ENCODE peak calls at places on chromosomes 13 and 19, in ten cellular contexts. K, J, E, Z, Q, W, D, G, C and H are unnamed samples.

GRCh38 chr19:37079238-37079637 is 1.0 kb downstream of the ZNF420 start:
- DNase-seq in J (no peak), W (no peak), E (no peak), Z (no peak), D (no peak), C (no peak), Q (no peak), G (no peak), K (no peak), H (no peak)

GRCh38 chr13:111317571-111318360 is 2.7 kb upstream of the TEX29 start:
- DNase-seq in Z (no peak), W (no peak), C (no peak), Q (no peak), K (no peak), J (no peak), G (no peak), D (no peak), E (no peak), H (no peak)

GRCh38 chr19:10259162-10259905 is 7.3 kb downstream of the MRPL4 start:
- DNase-seq in C (peak), J (peak), D (peak), G (peak), Q (peak), Z (peak), K (peak), E (peak), W (peak), H (peak)

GRCh38 chr13:73952683-73953082 is 181.5 kb downstream of the KLF12 start:
- DNase-seq in D (peak), Q (no peak), Z (no peak), C (no peak), E (no peak), J (no peak), G (no peak), W (no peak), K (no peak), H (no peak)

GRCh38 chr19:32357720-32358119 is 12.3 kb downstream of the ZNF507 start:
- DNase-seq in Q (no peak), C (no peak), D (no peak), W (no peak), Z (no peak), K (no peak), E (no peak), J (no peak), G (no peak), H (no peak)

GRCh38 chr19:32387701-32388392 is 17.7 kb upstream of the DPY19L3 start:
- DNase-seq in D (peak), W (no peak), Z (no peak), J (no peak), Q (no peak), E (no peak), C (peak), G (no peak), K (peak), H (no peak)

GRCh38 chr19:3423183-3423829 is 56.9 kb downstream of the NFIC start:
- DNase-seq in E (no peak), G (no peak), K (no peak), Q (no peak), Z (no peak), C (no peak), J (no peak), D (no peak), W (no peak), H (no peak)

GRCh38 chr19:18776736-18777135 is 14.4 kb downstream of the COMP start:
- DNase-seq in W (no peak), E (no peak), J (no peak), Q (no peak), C (peak), D (peak), K (no peak), Z (no peak), G (no peak), H (no peak)

GRCh38 chr19:38389957-38390924 is 1.7 kb downstream of the SPRED3 start:
- DNase-seq in C (no peak), Z (no peak), K (no peak), G (no peak), Q (no peak), W (no peak), J (no peak), D (no peak), E (no peak), H (no peak)

GRCh38 chr19:55614711-55615552 is 9.4 kb downstream of the ZNF784 start:
- DNase-seq in G (no peak), K (no peak), J (no peak), W (no peak), C (no peak), Q (no peak), E (no peak), Z (no peak), D (no peak), H (no peak)

GRCh38 chr13:40059540-40060232 is 404.2 kb downstream of the COG6 start:
- DNase-seq in K (no peak), C (peak), D (no peak), J (no peak), Q (no peak), Z (no peak), W (no peak), G (no peak), E (no peak), H (no peak)

GRCh38 chr19:37855098-37855497 is 51.3 kb downstream of the WDR87 start:
- DNase-seq in C (no peak), Q (no peak), G (peak), D (no peak), J (no peak), K (no peak), E (no peak), W (no peak), Z (no peak), H (peak)

GRCh38 chr13:46079770-46080169 is 25.1 kb downstream of the CPB2 start:
- DNase-seq in E (no peak), C (no peak), D (no peak), Q (no peak), J (no peak), G (no peak), Z (no peak), K (no peak), W (no peak), H (no peak)

GRCh38 chr19:1794424-1795185 is 17.5 kb downstream of the ATP8B3 start:
- DNase-seq in C (no peak), D (no peak), G (no peak), Q (no peak), J (no peak), K (no peak), W (no peak), Z (no peak), E (no peak), H (no peak)

GRCh38 chr19:33818426-33818825 is 21.8 kb downstream of the KCTD15 start:
- DNase-seq in Q (no peak), Z (no peak), D (no peak), J (no peak), G (no peak), C (no peak), E (no peak), K (no peak), W (peak), H (no peak)

GRCh38 chr19:3483226-3483628 is at the start of gene SMIM44:
- DNase-seq in J (no peak), E (no peak), K (peak), Q (no peak), W (no peak), G (no peak), D (no peak), Z (no peak), C (no peak), H (no peak)

GRCh38 chr19:48203227-48203793 is 32.8 kb downstream of the ZSWIM9 start:
- DNase-seq in G (no peak), Z (no peak), K (no peak), D (no peak), Q (no peak), J (no peak), C (no peak), W (no peak), E (no peak), H (no peak)

GRCh38 chr19:56297010-56297409 is 17.6 kb downstream of the ZSCAN5A start:
- DNase-seq in K (no peak), Z (no peak), G (no peak), C (no peak), W (no peak), Q (no peak), D (no peak), E (no peak), J (no peak), H (no peak)

GRCh38 chr19:2215281-2215751 is 20.8 kb downstream of the PLEKHJ1 start:
- DNase-seq in C (no peak), Z (no peak), K (no peak), D (no peak), G (no peak), J (no peak), E (no peak), Q (no peak), W (no peak), H (no peak)

GRCh38 chr13:99353836-99354235 is 46.6 kb upstream of the GPR183 start:
- DNase-seq in K (no peak), Z (no peak), C (no peak), E (no peak), W (no peak), D (peak), J (no peak), G (no peak), Q (no peak), H (no peak)

GRCh38 chr13:109704771-109705628 is 81.4 kb downstream of the IRS2 start:
- DNase-seq in E (no peak), G (no peak), Q (peak), K (peak), J (no peak), Z (peak), W (peak), D (no peak), C (peak), H (no peak)

GRCh38 chr13:114072421-114072820 is 60.0 kb downstream of the RASA3 start:
- DNase-seq in E (no peak), D (no peak), C (no peak), W (peak), K (no peak), J (no peak), Z (no peak), G (no peak), Q (no peak), H (no peak)

GRCh38 chr13:45215392-45216077 is 14.7 kb upstream of the KCTD4 start:
- DNase-seq in C (no peak), Z (no peak), K (no peak), G (no peak), J (no peak), Q (no peak), E (no peak), D (peak), W (no peak), H (no peak)

GRCh38 chr19:19670070-19670551 is 1.5 kb downstream of the ZNF101 start:
- DNase-seq in D (peak), E (no peak), W (no peak), G (no peak), K (no peak), C (no peak), J (no peak), Z (no peak), Q (no peak), H (no peak)

GRCh38 chr19:38551450-38551813 is 66.3 kb downstream of the MAP4K1 start:
- DNase-seq in G (no peak), Z (no peak), C (no peak), K (no peak), J (no peak), Q (no peak), W (no peak), D (no peak), E (no peak), H (no peak)

GRCh38 chr13:74187564-74187963 is 53.4 kb upstream of the KLF12 start:
- DNase-seq in C (peak), K (no peak), Q (no peak), J (no peak), Z (no peak), G (no peak), W (no peak), D (peak), E (no peak), H (no peak)